ENCODE peak calls at places on chromosomes 2 and 18, in eight cellular contexts. B is CD4-positive, CD25-positive, alpha-beta regulatory T cell; U is activated CD4-positive, alpha-beta T cell treated with anti-CD3 and anti-CD28 coated beads for 36 hours; N is esophagus mucosa; L is aorta; W is left ventricle myocardium superior; T is foreskin keratinocyte; Y is Panc1. K is an unnamed sample.

GRCh38 chr2:10918661-10919414 is 7.1 kb downstream of the KCNF1 start:
- ATAC-seq in W (peak), L (no peak), B (no peak), U (no peak), T (no peak), N (no peak), Y (no peak), K (no peak)

GRCh38 chr2:137118140-137118539 is 352.8 kb downstream of the THSD7B start:
- ATAC-seq in U (no peak), W (no peak), L (no peak), B (no peak), N (no peak), T (no peak), Y (no peak), K (no peak)

GRCh38 chr2:55003706-55004639 is 46.3 kb downstream of the RTN4 start:
- ATAC-seq in L (no peak), U (no peak), T (no peak), B (no peak), N (no peak), W (no peak), Y (no peak), K (no peak)

GRCh38 chr2:84421791-84422190 is 37.3 kb downstream of the SUCLG1 start:
- ATAC-seq in Y (no peak), U (no peak), N (no peak), B (no peak), T (no peak), L (no peak), W (peak), K (no peak)

GRCh38 chr2:126776255-126776654 is 120.3 kb downstream of the GYPC start:
- ATAC-seq in N (peak), B (no peak), U (no peak), L (peak), W (peak), Y (peak), T (peak), K (peak)

GRCh38 chr2:8126783-8127182 is 555.1 kb upstream of the ID2 start:
- ATAC-seq in L (no peak), W (no peak), N (no peak), B (no peak), T (no peak), U (no peak), Y (no peak), K (no peak)

GRCh38 chr2:232568161-232568560 is 17.7 kb downstream of the EIF4E2 start:
- ATAC-seq in U (no peak), N (peak), T (peak), W (peak), L (no peak), B (no peak), Y (peak), K (no peak)

GRCh38 chr2:216217904-216218260 is 108.7 kb downstream of the XRCC5 start:
- ATAC-seq in B (no peak), U (peak), W (no peak), L (no peak), N (no peak), Y (no peak), T (no peak), K (no peak)

GRCh38 chr2:212424090-212424489 is 114.5 kb downstream of the ERBB4 start:
- ATAC-seq in N (no peak), B (no peak), T (peak), Y (no peak), W (no peak), U (no peak), L (no peak), K (no peak)

GRCh38 chr2:43461461-43462073 is 134.3 kb downstream of the THADA start:
- ATAC-seq in U (no peak), T (no peak), B (no peak), L (no peak), W (peak), Y (no peak), N (no peak), K (no peak)

GRCh38 chr18:49028091-49028490 is 77.3 kb upstream of the SMAD7 start:
- ATAC-seq in U (no peak), N (no peak), B (no peak), L (no peak), T (no peak), W (no peak), Y (no peak), K (no peak)

GRCh38 chr2:157386247-157386646 is 57.6 kb downstream of the CYTIP start:
- ATAC-seq in Y (no peak), B (peak), N (no peak), U (no peak), W (no peak), L (no peak), T (no peak), K (no peak)

GRCh38 chr18:13500227-13500865 is 226.0 kb downstream of the FAM210A start:
- ATAC-seq in Y (no peak), N (no peak), L (peak), T (peak), W (peak), U (no peak), B (no peak), K (peak)

GRCh38 chr2:224925066-224925821 is 117.0 kb downstream of the DOCK10 start:
- ATAC-seq in Y (no peak), W (no peak), U (peak), L (no peak), T (no peak), B (no peak), N (no peak), K (no peak)

GRCh38 chr2:48147719-48148118 is 241.4 kb upstream of the FBXO11 start:
- ATAC-seq in Y (no peak), U (no peak), T (no peak), B (no peak), W (no peak), L (no peak), N (no peak), K (no peak)

GRCh38 chr18:63951302-63951705 is 2.2 kb downstream of the HMSD start:
- ATAC-seq in N (no peak), L (no peak), Y (no peak), T (peak), W (no peak), B (no peak), U (peak), K (no peak)

GRCh38 chr2:239198221-239198620 is 202.6 kb downstream of the HDAC4 start:
- ATAC-seq in B (no peak), T (no peak), U (no peak), Y (no peak), L (no peak), N (peak), W (no peak), K (no peak)

GRCh38 chr18:47944972-47945843 is 14.7 kb upstream of the SMAD2 start:
- ATAC-seq in Y (peak), N (peak), T (peak), U (peak), W (no peak), L (no peak), B (peak), K (no peak)

GRCh38 chr2:127586746-127587295 is 51.3 kb downstream of the MYO7B start:
- ATAC-seq in N (no peak), L (no peak), T (no peak), U (no peak), W (no peak), Y (no peak), B (no peak), K (no peak)

GRCh38 chr2:8805278-8806045 is 32.0 kb downstream of the KIDINS220 start:
- ATAC-seq in T (no peak), N (no peak), W (peak), B (no peak), L (no peak), U (no peak), Y (no peak), K (no peak)

GRCh38 chr18:5693637-5694175 is 149.9 kb upstream of the EPB41L3 start:
- ATAC-seq in W (peak), U (no peak), N (no peak), T (no peak), Y (no peak), L (peak), B (no peak), K (peak)

GRCh38 chr18:27144672-27145071 is 40.4 kb downstream of the CHST9 start:
- ATAC-seq in W (no peak), Y (no peak), B (no peak), T (no peak), U (no peak), L (no peak), N (no peak), K (no peak)

GRCh38 chr18:63098014-63098981 is 221.3 kb downstream of the BCL2 start:
- ATAC-seq in W (no peak), U (peak), L (no peak), Y (no peak), T (no peak), N (no peak), B (peak), K (peak)

GRCh38 chr2:172924070-172924469 is 151.6 kb upstream of the MAP3K20 start:
- ATAC-seq in Y (no peak), W (no peak), N (no peak), T (no peak), U (no peak), B (no peak), L (no peak), K (no peak)

GRCh38 chr2:29450823-29451222 is 335.6 kb downstream of the CLIP4 start:
- ATAC-seq in N (no peak), T (no peak), W (no peak), U (no peak), B (no peak), Y (no peak), L (no peak), K (no peak)

GRCh38 chr2:152620218-152620617 is 97.0 kb downstream of the PRPF40A start:
- ATAC-seq in W (no peak), Y (no peak), T (no peak), L (no peak), N (no peak), B (no peak), U (no peak), K (no peak)

GRCh38 chr2:38266382-38267051 is 110.6 kb downstream of the ATL2 start:
- ATAC-seq in L (no peak), U (no peak), T (no peak), B (no peak), Y (no peak), W (no peak), N (no peak), K (no peak)

GRCh38 chr2:218264773-218265601 is 4.2 kb downstream of the GPBAR1 start:
- ATAC-seq in T (no peak), Y (no peak), W (no peak), L (no peak), B (no peak), U (no peak), N (no peak), K (no peak)

GRCh38 chr2:44290271-44290670 is 15.0 kb downstream of the SLC3A1 start:
- ATAC-seq in Y (no peak), N (no peak), B (no peak), U (no peak), W (no peak), T (no peak), L (no peak), K (no peak)

GRCh38 chr2:24885221-24886113 is 34.6 kb downstream of the ADCY3 start:
- ATAC-seq in U (no peak), B (no peak), Y (no peak), L (no peak), N (no peak), W (no peak), T (no peak), K (no peak)